ENCODE peak calls at places on chromosomes 2 and 18, in nine cellular contexts. C is endothelial cell, R is PC-3, Z is mammary epithelial cell, I is BJ, V is chondrocyte, H is lower lobe of right lung, Q is stomach, E is body of pancreas. O is an unnamed sample.

GRCh38 chr2:95019572-95019971 is 5.9 kb upstream of the MAL start:
- DNase-seq in R (no peak), Q (no peak), C (no peak), Z (no peak), H (no peak), V (no peak), I (no peak), E (no peak), O (no peak)

GRCh38 chr18:9506046-9506792 is 30.9 kb downstream of the RALBP1 start:
- DNase-seq in V (no peak), Q (peak), H (no peak), E (peak), C (no peak), R (peak), Z (no peak), I (no peak), O (no peak)

GRCh38 chr2:164816900-164817299 is 24.7 kb downstream of the COBLL1 start:
- DNase-seq in V (no peak), E (no peak), Z (no peak), H (no peak), C (no peak), R (no peak), Q (no peak), I (no peak), O (no peak)

GRCh38 chr2:178530128-178530527 is 49.9 kb downstream of the PLEKHA3 start:
- DNase-seq in H (no peak), I (no peak), R (no peak), C (no peak), Z (no peak), E (no peak), V (no peak), Q (no peak), O (no peak)

GRCh38 chr2:196591004-196591403 is 48.5 kb upstream of the CCDC150 start:
- DNase-seq in E (no peak), Z (no peak), Q (no peak), I (no peak), C (no peak), V (no peak), R (no peak), H (no peak), O (no peak)

GRCh38 chr2:79512442-79513401 is at the start of gene CTNNA2:
- DNase-seq in H (peak), I (no peak), C (peak), Q (peak), Z (no peak), E (peak), R (peak), V (no peak), O (peak)

GRCh38 chr2:17961789-17962188 is 83.3 kb downstream of the KCNS3 start:
- DNase-seq in Q (no peak), R (no peak), Z (no peak), V (no peak), C (no peak), I (no peak), E (no peak), H (no peak), O (no peak)

GRCh38 chr2:128446049-128446811 is 127.6 kb upstream of the HS6ST1 start:
- DNase-seq in E (peak), H (no peak), Q (peak), C (peak), I (no peak), V (no peak), R (no peak), Z (no peak), O (no peak)

GRCh38 chr2:28469304-28469703 is 26.6 kb upstream of the PLB1 start:
- DNase-seq in E (no peak), V (no peak), I (no peak), Q (no peak), R (no peak), Z (no peak), C (no peak), H (no peak), O (no peak)

GRCh38 chr2:96159084-96159830 is 14.0 kb upstream of the DUSP2 start:
- DNase-seq in R (no peak), H (no peak), I (no peak), Q (no peak), C (no peak), Z (no peak), E (no peak), V (peak), O (peak)
- TF ChIP-seq CTCF in R (no peak), H (no peak), I (no peak), Q (no peak), C (no peak), Z (no peak), E (no peak), V (no peak), O (no peak)

DNA sequence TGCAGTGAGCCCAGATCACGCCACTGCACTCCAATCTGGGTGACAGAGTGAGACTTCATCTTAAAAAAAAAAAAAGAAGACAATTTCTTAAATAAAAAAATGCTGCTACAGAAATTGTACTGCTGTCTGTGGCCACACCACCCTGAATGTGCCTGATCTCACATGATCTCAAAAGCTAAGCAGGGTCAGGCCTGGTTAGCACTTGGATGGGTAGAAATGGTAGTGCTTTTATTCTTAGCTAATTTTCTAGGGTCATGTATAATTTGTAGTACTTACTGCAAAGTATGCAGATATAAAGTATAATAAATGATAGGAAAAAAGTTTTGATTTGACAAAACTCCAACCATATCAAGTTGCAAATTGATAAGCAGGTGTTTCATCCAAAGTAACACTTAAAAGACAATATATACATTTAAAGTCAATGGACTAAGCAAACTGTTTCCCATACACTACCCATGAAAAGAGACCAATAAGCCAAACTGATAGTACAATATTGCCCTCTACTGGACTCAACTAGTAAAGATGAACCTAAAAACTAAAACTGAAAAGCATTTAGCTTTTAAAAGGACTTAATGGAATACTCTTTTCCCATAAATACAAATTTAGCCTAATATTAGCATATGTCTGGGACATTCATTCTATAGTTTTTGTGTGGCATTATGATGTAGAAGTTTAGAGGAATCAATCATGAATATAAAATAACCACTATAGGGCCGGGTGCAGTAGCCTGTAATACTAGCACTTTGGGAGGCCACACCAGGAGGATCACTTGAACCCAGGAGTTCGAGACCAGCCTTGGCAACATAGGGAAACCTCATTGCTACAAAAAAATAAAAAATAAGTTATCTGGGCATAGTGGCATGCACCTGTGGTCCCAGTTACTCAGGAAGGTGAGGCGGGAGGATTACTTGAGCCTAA is 18.6 kb upstream of the PEX13 start:
- DNase-seq in H (no peak), V (no peak), E (no peak), I (no peak), Z (peak), C (no peak), R (peak), Q (no peak), O (peak)
- TF ChIP-seq CTCF in H (peak), V (peak), E (peak), I (peak), Z (peak), C (peak), R (peak), Q (peak), O (peak)

GRCh38 chr2:172770887-172771286 is 35.2 kb downstream of the RAPGEF4 start:
- DNase-seq in R (no peak), Q (no peak), Z (no peak), C (no peak), E (no peak), V (no peak), H (no peak), I (no peak), O (no peak)
- TF ChIP-seq CTCF in R (no peak), Q (no peak), Z (no peak), C (no peak), E (no peak), V (no peak), H (no peak), I (no peak), O (no peak)

GRCh38 chr2:1898461-1899395 is 154.4 kb upstream of the PXDN start:
- DNase-seq in H (no peak), Q (no peak), V (peak), C (no peak), Z (no peak), I (no peak), R (no peak), E (peak), O (no peak)

GRCh38 chr2:1899396-1899730 is 155.0 kb upstream of the PXDN start:
- DNase-seq in V (peak), Q (no peak), R (no peak), H (no peak), E (no peak), C (no peak), I (no peak), Z (no peak), O (no peak)

DNA sequence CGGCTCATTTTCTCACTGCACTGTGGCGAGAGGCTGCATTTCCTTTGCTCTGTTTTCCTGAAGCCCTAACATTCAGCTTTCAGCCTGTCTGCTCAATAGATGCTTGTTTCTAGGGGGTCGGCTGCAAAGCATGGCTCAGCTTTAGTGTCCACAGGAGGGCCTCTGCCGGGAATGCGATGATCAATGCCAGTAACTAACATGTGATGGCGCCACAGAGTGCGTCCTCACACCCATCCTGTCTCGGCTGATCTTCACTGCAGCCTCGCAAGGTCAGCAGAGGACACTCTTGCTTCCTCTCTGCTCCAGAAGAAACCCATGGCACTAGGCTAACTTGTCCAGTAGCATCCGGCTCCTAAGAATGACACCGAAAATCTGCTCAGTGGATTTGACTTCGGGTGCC is 156.4 kb upstream of the PXDN start:
- DNase-seq in E (no peak), Z (no peak), C (peak), R (no peak), H (no peak), I (no peak), Q (no peak), V (peak), O (no peak)
- TF ChIP-seq CTCF in E (no peak), Z (no peak), C (peak), R (no peak), H (no peak), I (no peak), Q (no peak), V (peak), O (no peak)

DNA sequence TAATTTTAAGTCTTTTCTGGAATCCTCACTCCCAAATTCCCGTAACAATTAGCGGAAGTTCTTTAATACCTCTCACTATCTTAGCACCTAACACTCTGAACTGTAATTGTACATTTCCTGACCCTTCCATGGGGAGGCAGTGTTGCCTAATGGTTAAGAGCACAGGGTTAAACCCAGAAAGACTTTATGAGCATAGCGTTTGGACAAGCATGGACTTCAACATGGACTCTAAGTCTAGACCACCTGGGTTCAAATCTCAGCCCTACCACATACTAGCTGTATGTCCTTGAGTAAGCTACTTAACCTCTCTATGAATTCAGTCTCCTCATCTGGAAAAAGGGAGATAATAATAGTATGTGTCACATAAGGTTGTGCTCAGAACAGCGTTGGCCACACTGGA is 13.0 kb downstream of the ANTXR1 start:
- DNase-seq in V (no peak), I (no peak), C (peak), H (no peak), Q (peak), Z (peak), E (peak), R (peak), O (peak)
- TF ChIP-seq CTCF in V (peak), I (peak), C (peak), H (peak), Q (peak), Z (peak), E (peak), R (peak), O (peak)

GRCh38 chr2:191501390-191502168 is 176.4 kb upstream of the NABP1 start:
- DNase-seq in E (no peak), I (no peak), H (no peak), Z (peak), V (no peak), R (peak), Q (no peak), C (no peak), O (no peak)
- TF ChIP-seq CTCF in E (peak), I (peak), H (peak), Z (peak), V (peak), R (peak), Q (peak), C (peak), O (no peak)

GRCh38 chr2:234745347-234745746 is 206.5 kb upstream of the SH3BP4 start:
- DNase-seq in Z (no peak), I (no peak), V (no peak), H (no peak), R (no peak), E (no peak), Q (no peak), C (no peak), O (no peak)
- TF ChIP-seq CTCF in Z (peak), I (no peak), V (peak), H (no peak), R (peak), E (peak), Q (no peak), C (peak), O (no peak)

DNA sequence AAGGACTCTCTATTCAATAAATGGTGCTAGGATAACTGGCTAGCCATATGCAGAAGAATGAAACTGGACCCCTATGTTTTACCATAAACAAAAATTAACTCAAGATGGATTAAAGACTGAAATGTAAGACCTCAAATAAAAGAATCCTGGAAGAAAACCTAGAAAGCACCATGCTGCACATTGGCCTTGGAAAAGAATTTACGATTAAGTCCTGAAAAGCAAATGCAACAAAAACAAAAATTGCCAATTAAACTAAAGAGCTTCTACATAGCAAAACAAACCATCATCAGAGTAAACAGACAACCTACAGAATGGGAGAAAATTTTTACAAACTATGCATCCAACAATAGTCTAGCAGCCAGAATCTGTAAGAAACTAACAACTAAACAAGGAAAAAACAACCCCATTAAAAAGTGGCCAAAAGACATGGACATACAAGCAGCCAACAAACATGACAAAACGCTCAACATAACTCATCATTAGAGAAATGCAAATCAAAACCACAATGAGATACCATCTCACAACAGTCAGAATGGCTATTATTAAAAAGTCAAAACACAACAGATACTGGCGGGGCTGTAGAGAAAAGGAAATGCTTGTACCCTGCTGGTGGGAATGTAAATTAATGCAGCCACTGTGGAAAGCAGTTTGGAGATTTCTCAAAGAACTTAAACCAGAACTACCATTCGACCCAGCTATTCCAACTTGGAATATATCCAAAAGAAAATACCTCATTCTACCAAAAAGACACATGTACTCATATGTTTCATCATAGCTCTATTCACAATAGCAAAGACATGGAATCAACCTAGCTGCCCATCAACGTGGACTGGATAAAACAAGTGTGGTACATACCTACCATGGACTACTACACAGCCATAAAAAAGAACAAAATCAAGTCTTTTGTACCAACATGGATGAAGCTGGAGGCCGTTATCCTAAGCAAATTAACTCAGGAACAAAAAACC is 30.6 kb downstream of the SEPTIN10 start:
- DNase-seq in C (no peak), H (no peak), R (no peak), I (no peak), Z (peak), V (no peak), E (no peak), Q (no peak), O (no peak)
- TF ChIP-seq CTCF in C (peak), H (no peak), R (no peak), I (peak), Z (no peak), V (peak), E (no peak), Q (no peak), O (no peak)

GRCh38 chr2:170535552-170535951 is 179.6 kb upstream of the SP5 start:
- DNase-seq in Q (no peak), H (no peak), I (no peak), C (no peak), R (no peak), Z (no peak), E (no peak), V (no peak), O (no peak)
- TF ChIP-seq CTCF in Q (no peak), H (no peak), I (no peak), C (no peak), R (no peak), Z (no peak), E (no peak), V (no peak), O (no peak)

O was measured in GM20000.